ENCODE peak calls at places on chromosomes 5 and 9, in ten cellular contexts. C is cardiac fibroblast; Z is mammary epithelial cell; R is tibial artery; I is H9; O is spleen; U is CD4-positive, alpha-beta T cell; E is lung; A is endodermal cell; X is A549. G is an unnamed sample.

GRCh38 chr5:55427157-55427556 is 107.6 kb downstream of the PLPP1 start:
- DNase-seq in O (no peak), X (no peak), A (no peak), I (no peak), Z (peak), R (no peak), C (peak), E (no peak), U (no peak), G (no peak)

GRCh38 chr5:14983666-14984441 is 112.3 kb upstream of the ANKH start:
- DNase-seq in C (no peak), I (no peak), E (no peak), Z (no peak), O (no peak), R (no peak), A (no peak), X (no peak), U (peak), G (no peak)

GRCh38 chr5:78648359-78649219 is at the start of gene LHFPL2:
- DNase-seq in A (peak), E (peak), Z (peak), C (peak), O (peak), U (no peak), X (peak), R (peak), I (peak), G (peak)

GRCh38 chr9:111914749-111915424 is 18.3 kb downstream of the UGCG start:
- DNase-seq in U (no peak), O (no peak), R (no peak), E (no peak), C (peak), X (no peak), I (no peak), Z (no peak), A (no peak), G (no peak)

GRCh38 chr9:134689320-134690181 is 47.9 kb downstream of the COL5A1 start:
- DNase-seq in I (peak), O (peak), U (no peak), R (peak), X (peak), Z (peak), E (peak), C (peak), A (peak), G (no peak)

GRCh38 chr9:131053896-131054295 is 42.4 kb upstream of the AIF1L start:
- DNase-seq in Z (no peak), U (no peak), X (no peak), E (no peak), A (no peak), C (no peak), O (no peak), R (no peak), I (no peak), G (no peak)

GRCh38 chr5:135423158-135423925 is 23.8 kb downstream of the DCANP1 start:
- DNase-seq in Z (no peak), C (peak), A (peak), E (no peak), X (peak), O (no peak), R (no peak), I (no peak), U (no peak), G (no peak)

GRCh38 chr9:70120834-70121510 is 77.3 kb downstream of the MAMDC2 start:
- DNase-seq in I (no peak), R (peak), E (peak), A (peak), Z (peak), C (peak), X (peak), O (no peak), U (no peak), G (no peak)

GRCh38 chr9:84230355-84231136 is 110.0 kb downstream of the SLC28A3 start:
- DNase-seq in O (no peak), X (no peak), A (peak), E (no peak), I (no peak), R (no peak), C (peak), Z (no peak), U (no peak), G (no peak)

GRCh38 chr5:67992919-67993318 is 222.6 kb upstream of the PIK3R1 start:
- DNase-seq in Z (peak), X (no peak), C (no peak), O (no peak), A (no peak), E (no peak), I (no peak), R (no peak), U (no peak), G (no peak)

GRCh38 chr5:133362438-133362837 is 249.9 kb downstream of the FSTL4 start:
- DNase-seq in I (no peak), X (no peak), U (no peak), A (peak), C (no peak), Z (no peak), O (no peak), E (no peak), R (peak), G (no peak)

GRCh38 chr5:37918420-37918819 is 78.6 kb upstream of the GDNF start:
- DNase-seq in X (no peak), U (no peak), C (peak), O (no peak), R (no peak), I (no peak), A (no peak), E (no peak), Z (no peak), G (no peak)

GRCh38 chr5:132215329-132215728 is 12.3 kb downstream of the P4HA2 start:
- DNase-seq in C (peak), X (peak), O (peak), I (no peak), Z (peak), A (no peak), U (no peak), R (peak), E (peak), G (no peak)

GRCh38 chr5:67361932-67362729 is 165.5 kb upstream of the CD180 start:
- DNase-seq in A (no peak), E (no peak), C (peak), O (no peak), I (no peak), X (no peak), U (no peak), Z (peak), R (no peak), G (no peak)

GRCh38 chr9:16179566-16179965 is 626.7 kb downstream of the CCDC171 start:
- DNase-seq in R (no peak), C (no peak), X (no peak), Z (no peak), I (no peak), O (no peak), E (no peak), U (no peak), A (no peak), G (no peak)

GRCh38 chr9:127417130-127418036 is 6.8 kb upstream of the ZNF79 start:
- DNase-seq in R (no peak), U (no peak), I (no peak), C (peak), O (no peak), Z (peak), E (no peak), X (peak), A (no peak), G (no peak)

GRCh38 chr5:123752576-123752975 is 240.6 kb downstream of the CSNK1G3 start:
- DNase-seq in X (no peak), Z (peak), U (no peak), R (no peak), A (no peak), C (peak), I (no peak), O (no peak), E (no peak), G (no peak)

GRCh38 chr5:179495906-179496455 is 54.4 kb upstream of the RUFY1 start:
- DNase-seq in R (no peak), U (no peak), E (no peak), C (no peak), A (no peak), Z (no peak), O (no peak), X (peak), I (no peak), G (no peak)

GRCh38 chr9:134165357-134166315 is 1.3 kb upstream of the RNU6ATAC start:
- DNase-seq in A (peak), C (peak), U (peak), E (peak), Z (peak), O (peak), X (peak), R (no peak), I (no peak), G (peak)

GRCh38 chr9:86281577-86282076 is 711 bp downstream of the ISCA1 start:
- DNase-seq in C (peak), Z (no peak), O (no peak), R (no peak), A (no peak), X (no peak), I (peak), E (no peak), U (no peak), G (no peak)

GRCh38 chr5:93891491-93892480 is 150.4 kb upstream of the POU5F2 start:
- DNase-seq in U (no peak), C (no peak), E (no peak), A (no peak), Z (no peak), I (no peak), O (no peak), R (no peak), X (no peak), G (no peak)

GRCh38 chr9:129838707-129839259 is 3.5 kb downstream of the USP20 start:
- DNase-seq in C (peak), O (no peak), E (no peak), X (no peak), U (no peak), Z (peak), I (no peak), A (no peak), R (no peak), G (no peak)

GRCh38 chr5:132427285-132428146 is 58.0 kb downstream of the SLC22A5 start:
- DNase-seq in U (peak), C (no peak), Z (no peak), A (peak), E (peak), I (no peak), O (peak), X (no peak), R (no peak), G (no peak)

GRCh38 chr5:177362871-177363507 is 5.3 kb downstream of the RGS14 start:
- DNase-seq in Z (peak), U (peak), I (peak), R (no peak), C (peak), O (peak), A (peak), X (peak), E (peak), G (peak)

GRCh38 chr5:87079219-87079618 is 188.5 kb upstream of the RASA1 start:
- DNase-seq in Z (no peak), A (no peak), O (no peak), U (no peak), C (no peak), X (no peak), E (no peak), R (no peak), I (no peak), G (no peak)

GRCh38 chr5:87076411-87076810 is 191.3 kb upstream of the RASA1 start:
- DNase-seq in X (no peak), U (no peak), O (no peak), A (no peak), R (no peak), I (no peak), Z (no peak), C (no peak), E (no peak), G (no peak)

GRCh38 chr5:87076931-87077330 is 190.8 kb upstream of the RASA1 start:
- DNase-seq in C (no peak), A (no peak), X (no peak), I (no peak), R (no peak), E (no peak), O (no peak), Z (peak), U (no peak), G (no peak)

DNA sequence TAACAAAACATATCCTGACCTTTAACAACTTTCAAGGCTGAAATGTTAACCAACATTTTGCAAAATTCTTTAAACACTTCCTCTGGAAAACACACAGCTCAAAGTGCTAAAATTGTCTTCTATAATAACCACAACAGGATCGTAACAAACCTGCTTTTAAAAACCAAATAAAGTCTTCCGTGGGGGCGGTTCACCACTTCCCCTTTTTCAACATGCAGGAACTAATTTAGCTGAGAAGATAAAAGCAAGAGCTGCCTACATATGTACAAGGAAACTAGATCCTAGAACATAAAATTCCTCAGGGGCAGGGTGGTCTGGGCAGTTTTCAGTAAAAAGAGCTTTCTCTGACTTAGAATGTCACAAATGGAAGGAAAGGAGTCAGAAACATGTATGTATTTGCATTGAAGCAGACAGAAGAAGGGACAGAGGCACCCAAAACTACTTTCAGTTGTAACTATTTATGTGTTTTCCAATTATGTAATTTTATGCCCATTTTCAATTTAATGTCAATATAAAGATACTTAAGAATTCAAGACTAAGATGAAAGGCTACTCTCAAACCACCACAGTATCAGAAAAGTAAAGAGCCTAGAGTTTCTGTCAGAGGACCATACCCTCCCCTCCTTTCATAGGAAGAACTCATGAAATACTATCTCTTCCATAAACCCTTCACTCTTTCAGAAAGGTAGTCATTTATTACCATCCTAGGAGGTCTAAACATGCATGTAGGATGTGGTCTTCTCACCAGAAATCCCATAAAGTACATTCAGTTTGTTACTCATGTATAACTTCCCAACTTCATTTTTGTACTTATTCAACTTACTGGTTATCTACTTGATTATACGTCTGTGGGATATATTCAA is 185.9 kb upstream of the RASA1 start:
- DNase-seq in I (no peak), A (no peak), E (peak), Z (no peak), O (no peak), U (no peak), R (no peak), C (no peak), X (no peak), G (no peak)
- TF ChIP-seq CTCF in I (no peak), A (no peak), E (no peak), Z (no peak), O (no peak), U (no peak), R (no peak), C (no peak), X (no peak), G (no peak)

DNA sequence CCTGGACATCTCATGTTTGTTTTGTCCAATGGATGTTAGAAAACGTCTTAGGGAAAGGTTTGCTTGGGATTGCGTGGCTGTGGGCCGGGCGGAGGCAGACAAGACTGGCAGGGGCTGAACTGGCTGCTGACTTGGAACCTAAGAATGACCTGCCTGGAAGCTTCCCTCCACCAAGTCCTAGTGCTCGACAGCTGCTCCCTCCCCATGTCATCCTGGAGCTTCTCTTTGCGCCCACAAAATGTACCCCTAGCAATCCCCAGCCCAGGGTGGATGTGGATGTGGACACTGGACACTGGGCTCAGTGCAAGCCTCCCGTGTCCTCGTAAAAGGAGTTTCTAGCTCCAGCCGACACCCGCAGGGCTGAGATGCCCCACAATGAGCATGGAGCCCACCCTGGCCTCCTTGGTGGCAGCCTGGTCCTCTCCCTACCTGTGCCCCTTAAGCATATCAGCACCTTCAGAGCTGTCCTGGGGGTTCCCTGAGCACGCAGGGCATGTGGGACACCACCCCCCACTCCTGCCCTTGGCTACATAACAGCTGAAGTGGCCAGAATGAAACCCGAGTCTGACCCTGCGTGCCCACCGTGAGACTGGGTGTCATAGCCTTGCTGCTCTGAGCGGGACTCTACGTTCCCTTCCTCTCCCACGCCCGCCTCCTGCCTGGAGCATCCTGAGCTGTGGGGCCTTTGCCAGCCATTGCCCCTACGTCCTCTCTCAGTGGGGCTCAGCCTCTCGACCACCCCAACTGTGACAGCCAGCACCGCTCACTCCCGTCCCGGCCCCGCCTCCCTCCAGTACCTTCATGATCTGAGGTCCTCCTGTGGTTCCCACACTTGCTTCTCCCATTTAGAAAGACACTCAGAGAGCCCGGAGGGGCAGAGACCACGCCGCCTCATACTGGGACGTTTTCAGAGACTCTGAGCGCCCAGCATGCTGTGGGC is 180.8 kb downstream of the ROR2 start:
- DNase-seq in A (peak), R (no peak), X (no peak), Z (no peak), E (no peak), U (no peak), O (no peak), I (no peak), C (no peak), G (no peak)
- TF ChIP-seq CTCF in A (no peak), R (no peak), X (no peak), Z (no peak), E (no peak), U (no peak), O (no peak), I (no peak), C (no peak), G (no peak)

DNA sequence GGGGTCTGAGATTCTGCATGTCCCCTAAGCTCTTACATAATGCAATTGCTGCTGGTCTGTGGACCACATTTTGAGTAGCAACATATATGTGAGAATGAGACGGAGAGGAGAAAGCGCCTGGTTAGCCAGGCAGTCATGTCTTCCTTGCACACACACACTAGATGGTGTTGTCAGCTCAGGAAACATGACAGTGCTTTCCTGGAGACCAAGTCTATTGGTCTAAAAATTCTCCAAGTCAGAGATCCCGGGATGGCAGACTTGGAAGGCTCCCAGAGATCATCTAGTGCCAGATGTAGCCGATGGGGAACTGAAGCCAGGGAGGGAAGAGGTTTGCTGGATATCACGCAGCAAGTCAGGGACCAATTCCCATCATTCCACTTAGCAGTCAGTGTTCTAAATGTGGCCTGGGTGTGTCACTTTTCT is 53.4 kb downstream of the GALNT12 start:
- DNase-seq in R (peak), C (peak), I (no peak), Z (peak), E (peak), A (peak), O (no peak), U (no peak), X (peak), G (no peak)
- TF ChIP-seq CTCF in R (peak), C (peak), I (peak), Z (no peak), E (peak), A (peak), O (peak), U (no peak), X (peak), G (no peak)

GRCh38 chr9:108864446-108864845 is 2.4 kb downstream of the ACTL7A start:
- DNase-seq in R (no peak), C (no peak), U (no peak), A (no peak), X (no peak), O (no peak), I (no peak), Z (no peak), E (no peak), G (no peak)
- TF ChIP-seq CTCF in R (no peak), C (no peak), U (no peak), A (peak), X (no peak), O (no peak), I (peak), Z (no peak), E (no peak), G (no peak)

GRCh38 chr9:72586388-72587160 is 65.2 kb downstream of the TMC1 start:
- DNase-seq in C (peak), U (no peak), X (peak), R (no peak), I (no peak), O (no peak), Z (peak), E (peak), A (no peak), G (no peak)
- TF ChIP-seq CTCF in C (peak), U (no peak), X (peak), R (no peak), I (no peak), O (no peak), Z (peak), E (no peak), A (no peak), G (no peak)

GRCh38 chr5:45029553-45029952 is 220.8 kb downstream of the MRPS30 start:
- DNase-seq in U (no peak), A (no peak), Z (no peak), E (no peak), C (no peak), I (no peak), R (no peak), X (no peak), O (no peak), G (no peak)
- TF ChIP-seq CTCF in U (no peak), A (no peak), Z (no peak), E (no peak), C (no peak), I (no peak), R (no peak), X (no peak), O (no peak), G (no peak)

GRCh38 chr9:18947772-18948391 is 85.1 kb downstream of the SAXO1 start:
- DNase-seq in O (no peak), Z (no peak), R (no peak), C (no peak), I (no peak), U (no peak), X (no peak), A (no peak), E (no peak), G (no peak)
- TF ChIP-seq CTCF in O (no peak), Z (no peak), R (no peak), C (no peak), I (peak), U (no peak), X (no peak), A (peak), E (no peak), G (no peak)